ENCODE peak calls at places on chromosomes 4 and X, in four cellular contexts. H, E, R and Y are unnamed samples.

GRCh38 chrX:28609917-28610613 is 22.8 kb downstream of the IL1RAPL1 start:
- DNase-seq in H (no peak), R (no peak), E (no peak), Y (no peak)

GRCh38 chr4:174592256-174592984 is 70.1 kb upstream of the HPGD start:
- DNase-seq in R (no peak), E (no peak), H (no peak), Y (no peak)

GRCh38 chrX:154735695-154736393 is 15.0 kb downstream of the GAB3 start:
- DNase-seq in R (peak; percentile 84), E (no peak), H (no peak), Y (peak; percentile 70)

GRCh38 chrX:151153086-151153485 is 23.3 kb upstream of the GPR50 start:
- DNase-seq in H (no peak), E (no peak), R (no peak), Y (no peak)

GRCh38 chrX:70525733-70526132 is 81.1 kb downstream of the DLG3 start:
- DNase-seq in E (no peak), H (no peak), R (no peak), Y (no peak)

GRCh38 chrX:57951666-57952319 is 41.5 kb upstream of the ZXDA start:
- DNase-seq in R (no peak), E (no peak), H (no peak), Y (no peak)

GRCh38 chrX:29926056-29926455 is 289.3 kb upstream of the MAGEB2 start:
- DNase-seq in R (no peak), E (no peak), H (no peak), Y (no peak)

GRCh38 chr4:40842318-40842717 is 92.6 kb downstream of the NSUN7 start:
- DNase-seq in E (no peak), H (no peak), R (no peak), Y (no peak)

GRCh38 chr4:173332021-173332487 is 2.1 kb downstream of the HMGB2 start:
- DNase-seq in R (no peak), E (no peak), H (no peak), Y (no peak)

GRCh38 chr4:15920723-15921591 is 17.6 kb downstream of the FGFBP1 start:
- DNase-seq in H (no peak), E (no peak), R (peak; percentile 96), Y (peak; percentile 95)

GRCh38 chrX:19640693-19641374 is 125.5 kb upstream of the MAP3K15 start:
- DNase-seq in R (no peak), H (no peak), E (no peak), Y (no peak)

GRCh38 chrX:150303386-150304097 is 59.6 kb upstream of the MAMLD1 start:
- DNase-seq in H (no peak), E (no peak), R (no peak), Y (no peak)

GRCh38 chr4:100054071-100054470 is 104.0 kb upstream of the H2AZ1 start:
- DNase-seq in E (no peak), R (no peak), H (no peak), Y (no peak)

GRCh38 chr4:53688186-53688790 is 97.0 kb upstream of the LNX1 start:
- DNase-seq in E (no peak), R (peak; percentile 99), H (no peak), Y (peak; percentile 98)

GRCh38 chrX:37380920-37381319 is 31.8 kb downstream of the PRRG1 start:
- DNase-seq in R (peak; percentile 66), H (no peak), E (no peak), Y (peak; percentile 15)

GRCh38 chr4:17030543-17030942 is 132.1 kb upstream of the LDB2 start:
- DNase-seq in E (no peak), R (peak; percentile 80), H (no peak), Y (peak; percentile 75)

GRCh38 chrX:24468245-24468644 is 3.2 kb downstream of the PDK3 start:
- DNase-seq in R (no peak), H (no peak), E (no peak), Y (no peak)

GRCh38 chr4:17557880-17558279 is 19.1 kb upstream of the LAP3 start:
- DNase-seq in R (no peak), H (no peak), E (no peak), Y (no peak)

GRCh38 chr4:118340109-118340508 is 12.7 kb downstream of the PRSS12 start:
- DNase-seq in E (no peak), R (no peak), H (no peak), Y (no peak)

GRCh38 chrX:46831620-46832327 is 5.1 kb upstream of the RP2 start:
- DNase-seq in R (no peak), H (no peak), E (no peak), Y (no peak)

GRCh38 chr4:8843597-8843996 is 28.0 kb downstream of the HMX1 start:
- DNase-seq in R (no peak), E (no peak), H (no peak), Y (no peak)

GRCh38 chr4:158020734-158021346 is 152.0 kb downstream of the GASK1B start:
- DNase-seq in R (peak; percentile 88), H (no peak), E (no peak), Y (peak; percentile 86)

GRCh38 chrX:124010157-124010556 is 48.7 kb downstream of the STAG2 start:
- DNase-seq in E (no peak), R (no peak), H (no peak), Y (no peak)

GRCh38 chr4:38730830-38731646 is 51.8 kb downstream of the TLR10 start:
- DNase-seq in H (peak; percentile 48), E (peak; percentile 76), R (peak; percentile 90), Y (peak; percentile 88)

GRCh38 chrX:86016189-86016588 is 31.2 kb downstream of the CHM start:
- DNase-seq in R (no peak), H (no peak), E (no peak), Y (no peak)

GRCh38 chr4:128385683-128386304 is 98.2 kb upstream of the PGRMC2 start:
- DNase-seq in E (no peak), R (no peak), H (no peak), Y (no peak)

GRCh38 chr4:187016101-187016500 is 292.4 kb upstream of the FAT1 start:
- DNase-seq in H (no peak), R (no peak), E (no peak), Y (no peak)

GRCh38 chr4:170110290-170110672 is 20.5 kb upstream of the AADAT start:
- DNase-seq in R (no peak), E (no peak), H (no peak), Y (no peak)

GRCh38 chr4:2461246-2461960 is 7.5 kb upstream of the RNF4 start:
- DNase-seq in E (no peak), H (no peak), R (no peak), Y (no peak)

GRCh38 chr4:139619644-139620043 is 46.0 kb upstream of the MGST2 start:
- DNase-seq in E (no peak), H (no peak), R (no peak), Y (no peak)

GRCh38 chr4:30818541-30818940 is 98.4 kb downstream of the PCDH7 start:
- DNase-seq in E (no peak), H (no peak), R (no peak), Y (no peak)

GRCh38 chrX:145524931-145525330 is 277.6 kb downstream of the SPANXN1 start:
- DNase-seq in E (no peak), H (no peak), R (no peak), Y (no peak)